ENCODE peak calls at places on chromosomes 6 and 20, in four cellular contexts. P, W, M and V are unnamed samples.

GRCh38 chr6:42239736-42240375 is 22.2 kb upstream of the MRPS10 start:
- DNase-seq in M (no peak), W (no peak), P (no peak), V (no peak)

GRCh38 chr6:11766589-11767450 is 11.8 kb downstream of the ADTRP start:
- DNase-seq in P (peak), M (no peak), W (no peak), V (peak)

GRCh38 chr20:11140359-11140758 is 466.6 kb upstream of the JAG1 start:
- DNase-seq in P (no peak), M (no peak), W (no peak), V (no peak)

GRCh38 chr6:6972456-6972855 is 135.3 kb upstream of the RREB1 start:
- DNase-seq in P (no peak), W (no peak), M (no peak), V (no peak)

GRCh38 chr6:169964440-169965212 is 213.2 kb downstream of the ERMARD start:
- DNase-seq in M (no peak), W (peak), P (no peak), V (no peak)

GRCh38 chr6:158816329-158816728 is 2.8 kb downstream of the EZR start:
- DNase-seq in P (no peak), M (no peak), W (no peak), V (no peak)

GRCh38 chr6:32095338-32096086 is 13.6 kb downstream of the TNXB start:
- DNase-seq in W (peak), M (no peak), P (no peak), V (no peak)

GRCh38 chr20:33672426-33673114 is 1.7 kb downstream of the NECAB3 start:
- DNase-seq in M (no peak), P (no peak), W (peak), V (no peak)

GRCh38 chr6:127539292-127539691 is 20.2 kb upstream of the MTCL3 start:
- DNase-seq in P (no peak), W (peak), M (no peak), V (no peak)

GRCh38 chr20:62587757-62588402 is 54.4 kb upstream of the SLCO4A1 start:
- DNase-seq in P (no peak), M (no peak), W (no peak), V (no peak)
- TF ChIP-seq USF2 in P (no peak), M (no peak), W (no peak), V (no peak)

DNA sequence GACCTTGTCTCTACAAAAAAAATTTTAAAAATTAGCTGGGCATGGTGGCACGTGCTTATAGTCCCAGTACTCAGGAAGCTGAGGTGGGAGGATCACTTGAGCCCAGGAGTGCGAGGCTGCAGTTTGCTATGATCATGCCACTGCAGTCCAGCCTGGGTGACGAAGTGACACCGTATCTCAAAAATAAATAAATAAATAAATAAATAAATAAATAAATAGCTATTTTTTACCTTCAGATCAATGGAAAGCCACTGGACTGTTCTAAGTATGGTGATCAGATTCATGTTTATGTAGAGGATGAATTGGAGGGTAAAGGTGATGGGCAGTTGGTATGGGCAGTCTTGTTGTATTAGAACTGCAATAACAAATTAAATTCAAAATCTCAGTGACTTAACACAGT is 24.0 kb downstream of the DSTN start:
- DNase-seq in P (no peak), M (no peak), W (no peak), V (no peak)
- TF ChIP-seq REST in P (no peak), M (no peak), W (no peak), V (no peak)

GRCh38 chr6:8642131-8642530 is 206.8 kb upstream of the SLC35B3 start:
- DNase-seq in W (no peak), P (no peak), M (no peak), V (no peak)
- TF ChIP-seq USF2 in W (no peak), P (no peak), M (no peak), V (no peak)

GRCh38 chr20:4014031-4014474 is 1.3 kb downstream of the RNF24 start:
- DNase-seq in P (peak), W (peak), M (no peak), V (peak)
- TF ChIP-seq REST in P (no peak), W (no peak), M (no peak), V (no peak)